ENCODE peak calls at places on chromosome 11, in seven cellular contexts. E is EH; O is activated CD4-positive, CD25-positive, alpha-beta regulatory T cell treated with anti-CD3 and anti-CD28 coated beads, Interleukin-2, amount 50 U/mL, for 72 hours; C is endothelial cell; A is COR-L47; P is activated T-cell treated with anti-CD3 and anti-CD28 coated beads, Interleukin-2, amount 50 U/mL, for 72 hours; V is foreskin melanocyte. W is an unnamed sample.
A peak's percentile ranks its signal among the peaks of the same experiment; 100 is the strongest.

GRCh38 chr11:62505112-62505783 is 41.4 kb downstream of the AHNAK start:
- DNase-seq in E (no peak), O (no peak), C (no peak), A (no peak), P (no peak), V (peak; percentile 32), W (no peak)

GRCh38 chr11:859394-860131 is 16.9 kb downstream of the TSPAN4 start:
- DNase-seq in E (peak; percentile 85), O (no peak), C (no peak), A (peak; percentile 93), P (no peak), V (no peak), W (no peak)

GRCh38 chr11:61725632-61726280 is 26.7 kb upstream of the MYRF start:
- DNase-seq in E (peak; percentile 9), O (no peak), C (no peak), A (no peak), P (no peak), V (no peak), W (peak; percentile 29)

GRCh38 chr11:73859671-73860070 is 17.0 kb downstream of the COA4 start:
- DNase-seq in E (no peak), O (no peak), C (no peak), A (no peak), P (no peak), V (no peak), W (no peak)

GRCh38 chr11:122642472-122642922 is 13.0 kb upstream of the UBASH3B start:
- DNase-seq in E (peak; percentile 96), O (no peak), C (no peak), A (no peak), P (no peak), V (peak; percentile 87), W (peak; percentile 55)

GRCh38 chr11:63595296-63595695 is 18.9 kb downstream of the PLAAT3 start:
- DNase-seq in E (peak; percentile 39), O (no peak), C (no peak), A (no peak), P (no peak), V (peak; percentile 77), W (peak; percentile 46)

GRCh38 chr11:121406291-121406690 is 45.8 kb upstream of the SORL1 start:
- DNase-seq in E (no peak), O (no peak), C (no peak), A (no peak), P (no peak), V (no peak), W (no peak)

GRCh38 chr11:30889116-30889765 is 303.1 kb upstream of the MPPED2 start:
- DNase-seq in E (peak; percentile 13), O (no peak), C (no peak), A (no peak), P (no peak), V (peak; percentile 15), W (peak; percentile 81)

GRCh38 chr11:46363455-46363920 is 16.2 kb downstream of the DGKZ start:
- DNase-seq in E (peak; percentile 69), O (no peak), C (no peak), A (peak; percentile 28), P (no peak), V (peak; percentile 38), W (peak; percentile 95)

GRCh38 chr11:6862961-6863360 is at the start of gene OR10A2:
- DNase-seq in E (no peak), O (no peak), C (no peak), A (no peak), P (no peak), V (no peak), W (no peak)

GRCh38 chr11:118917488-118918127 is 8.1 kb downstream of the BCL9L start:
- DNase-seq in E (peak; percentile 92), O (no peak), C (no peak), A (peak; percentile 54), P (peak; percentile 66), V (no peak), W (peak; percentile 77)

GRCh38 chr11:32581556-32581955 is 2.1 kb upstream of the EIF3M start:
- DNase-seq in E (no peak), O (no peak), C (no peak), A (no peak), P (no peak), V (no peak), W (no peak)

GRCh38 chr11:10304495-10305261 is at the start of gene ADM:
- DNase-seq in E (peak; percentile 96), O (peak; percentile 38), C (peak; percentile 95), A (peak; percentile 63), P (peak; percentile 62), V (peak; percentile 75), W (peak; percentile 97)

W was measured in LHCN-M2.